ENCODE peak calls at places on chromosomes 16 and 17, in ten cellular contexts. W, V, B, O, J, L, T, H, Q and P are unnamed samples.

GRCh38 chr16:10613771-10614485 is 33.5 kb upstream of the EMP2 start:
- DNase-seq in J (no peak), H (no peak), B (no peak), V (no peak), O (no peak), T (no peak), L (no peak), W (no peak), Q (no peak), P (no peak)

GRCh38 chr16:24009955-24010354 is 174.2 kb downstream of the PRKCB start:
- DNase-seq in J (no peak), O (no peak), W (no peak), T (no peak), V (no peak), L (no peak), B (peak; percentile 32), H (no peak), Q (no peak), P (no peak)

GRCh38 chr17:16989953-16990860 is 18.3 kb upstream of the TNFRSF13B start:
- DNase-seq in L (no peak), B (peak; percentile 6), V (peak; percentile 43), H (no peak), J (no peak), Q (no peak), T (no peak), O (no peak), W (no peak), P (no peak)

GRCh38 chr16:3401719-3402397 is 843 bp downstream of the ZNF174 start:
- DNase-seq in J (no peak), Q (no peak), T (no peak), V (no peak), O (no peak), H (peak; percentile 33), L (no peak), B (peak; percentile 35), W (peak; percentile 37), P (no peak)

GRCh38 chr16:11016993-11017392 is 72.6 kb downstream of the CLEC16A start:
- DNase-seq in J (peak; percentile 42), Q (peak; percentile 87), V (no peak), H (no peak), T (peak; percentile 85), O (peak; percentile 25), L (peak; percentile 48), B (no peak), W (no peak), P (no peak)

GRCh38 chr16:30956601-30957455 is 726 bp upstream of the SETD1A start:
- DNase-seq in W (peak; percentile 86), Q (peak; percentile 86), O (peak; percentile 91), J (peak; percentile 52), B (peak; percentile 89), V (peak; percentile 82), L (peak; percentile 76), T (peak; percentile 87), H (peak; percentile 86), P (peak; percentile 78)

GRCh38 chr17:39229274-39229913 is 3.6 kb upstream of the STAC2 start:
- DNase-seq in L (no peak), Q (no peak), T (no peak), H (no peak), W (no peak), J (no peak), O (no peak), V (no peak), B (no peak), P (no peak)

GRCh38 chr16:17469742-17470001 is 1.1 kb downstream of the XYLT1 start:
- DNase-seq in Q (no peak), J (no peak), V (no peak), L (no peak), T (no peak), H (no peak), B (peak; percentile 46), O (no peak), W (no peak), P (no peak)

GRCh38 chr17:81666092-81666341 is 388 bp downstream of the OXLD1 start:
- DNase-seq in H (no peak), T (no peak), L (no peak), W (peak; percentile 81), O (no peak), J (no peak), Q (peak; percentile 30), B (no peak), V (no peak), P (no peak)

GRCh38 chr16:3999479-3999868 is 116.8 kb downstream of the ADCY9 start:
- DNase-seq in L (no peak), J (no peak), W (peak; percentile 20), T (no peak), H (peak; percentile 35), O (no peak), V (no peak), Q (no peak), B (no peak), P (no peak)

GRCh38 chr17:73347355-73347754 is 35.6 kb upstream of the CDC42EP4 start:
- DNase-seq in V (peak; percentile 47), B (no peak), J (no peak), Q (no peak), W (no peak), O (no peak), H (no peak), L (peak; percentile 43), T (no peak), P (no peak)

GRCh38 chr17:78524870-78525510 is 52.2 kb downstream of the DNAH17 start:
- DNase-seq in V (no peak), B (no peak), T (no peak), L (no peak), H (no peak), W (no peak), J (no peak), Q (no peak), O (no peak), P (no peak)

GRCh38 chr16:86951831-86952598 is 365.2 kb downstream of the C16orf95 start:
- DNase-seq in T (no peak), J (no peak), O (no peak), V (no peak), W (no peak), B (no peak), L (no peak), Q (no peak), H (no peak), P (no peak)

GRCh38 chr16:75789237-75789636 is 62.9 kb upstream of the CPHXL start:
- DNase-seq in H (no peak), Q (no peak), V (peak; percentile 20), J (peak; percentile 9), W (peak; percentile 65), T (no peak), B (peak; percentile 82), O (no peak), L (no peak), P (no peak)

GRCh38 chr16:89446975-89447293 is 43.4 kb downstream of the ANKRD11 start:
- DNase-seq in Q (no peak), B (no peak), T (no peak), V (peak; percentile 32), H (no peak), J (no peak), L (no peak), W (no peak), O (no peak), P (no peak)

GRCh38 chr16:46830417-46830901 is 521 bp downstream of the C16orf87 start:
- DNase-seq in Q (peak; percentile 54), L (peak; percentile 45), W (peak; percentile 62), H (peak; percentile 57), J (no peak), V (no peak), T (peak; percentile 48), B (peak; percentile 54), O (no peak), P (peak; percentile 20)

GRCh38 chr16:87765473-87765775 is 362 bp downstream of the KLHDC4 start:
- DNase-seq in W (no peak), O (no peak), J (no peak), V (no peak), Q (no peak), B (peak; percentile 77), T (peak; percentile 15), H (no peak), L (no peak), P (peak; percentile 41)

GRCh38 chr16:3625331-3625730 is 13.9 kb upstream of the SLX4 start:
- DNase-seq in V (no peak), J (no peak), Q (no peak), T (no peak), W (no peak), L (no peak), O (no peak), B (no peak), H (no peak), P (no peak)

GRCh38 chr17:79031996-79032875 is 8.3 kb downstream of the C1QTNF1 start:
- DNase-seq in V (no peak), L (no peak), T (no peak), O (no peak), W (no peak), B (no peak), Q (no peak), J (no peak), H (no peak), P (no peak)

GRCh38 chr17:50640701-50641338 is 6.1 kb downstream of the ABCC3 start:
- DNase-seq in L (no peak), V (no peak), J (no peak), T (no peak), Q (peak; percentile 43), B (no peak), W (no peak), O (no peak), H (no peak), P (no peak)

GRCh38 chr16:46972429-46972970 is 974 bp downstream of the DNAJA2 start:
- DNase-seq in H (no peak), T (no peak), B (peak; percentile 64), O (no peak), W (peak; percentile 5), Q (no peak), V (peak; percentile 31), L (no peak), J (peak; percentile 36), P (no peak)

GRCh38 chr17:82204831-82205719 is 7.6 kb downstream of the CCDC57 start:
- DNase-seq in Q (no peak), L (no peak), J (peak; percentile 75), B (no peak), V (no peak), O (no peak), W (no peak), H (no peak), T (no peak), P (no peak)

GRCh38 chr16:74521691-74522090 is 85.2 kb downstream of the GLG1 start:
- DNase-seq in L (peak; percentile 45), B (no peak), H (no peak), V (peak; percentile 92), T (no peak), W (no peak), Q (no peak), O (no peak), J (no peak), P (no peak)